ENCODE peak calls at places on chromosome 1, in four cellular contexts. I, U, O and X are unnamed samples.

GRCh38 chr1:93992954-93993353 is 83.7 kb upstream of the GCLM start:
- DNase-seq in U (no peak), I (no peak), O (no peak), X (no peak)

GRCh38 chr1:42981406-42981805 is 22.7 kb upstream of the SLC2A1 start:
- DNase-seq in O (no peak), I (no peak), U (no peak), X (no peak)

GRCh38 chr1:159779403-159779851 is 1.3 kb upstream of the DUSP23 start:
- DNase-seq in U (peak), O (peak), I (peak), X (peak)

GRCh38 chr1:51509773-51510172 is 9.3 kb downstream of the EPS15 start:
- DNase-seq in O (no peak), U (no peak), I (no peak), X (no peak)

GRCh38 chr1:23673086-23673813 is 18.4 kb upstream of the RPL11 start:
- DNase-seq in I (peak), O (no peak), U (peak), X (no peak)

GRCh38 chr1:225763815-225764548 is 13.6 kb upstream of the SRP9 start:
- DNase-seq in O (no peak), U (no peak), I (no peak), X (no peak)

GRCh38 chr1:22915280-22915679 is 57.4 kb downstream of the LACTBL1 start:
- DNase-seq in U (no peak), I (no peak), O (no peak), X (no peak)

GRCh38 chr1:22259581-22260282 is 116.8 kb upstream of the WNT4 start:
- DNase-seq in O (no peak), U (peak), I (no peak), X (no peak)

GRCh38 chr1:115098979-115099692 is 9.8 kb upstream of the TSPAN2 start:
- DNase-seq in U (peak), O (no peak), I (peak), X (no peak)

GRCh38 chr1:39405358-39405757 is 86.1 kb upstream of the BMP8A start:
- DNase-seq in I (no peak), O (no peak), U (no peak), X (no peak)

GRCh38 chr1:16006552-16007485 is 2.8 kb downstream of the SRARP start:
- DNase-seq in O (no peak), U (peak), I (peak), X (no peak)

GRCh38 chr1:47708658-47709301 is 270.9 kb downstream of the FOXD2 start:
- DNase-seq in I (no peak), O (no peak), U (no peak), X (no peak)

GRCh38 chr1:94980049-94980908 is 53.4 kb upstream of the CNN3 start:
- DNase-seq in I (peak), O (no peak), U (no peak), X (no peak)

GRCh38 chr1:225460737-225461532 is 33.1 kb upstream of the LBR start:
- DNase-seq in I (no peak), O (no peak), U (peak), X (no peak)

GRCh38 chr1:7387053-7387861 is 383.8 kb upstream of the VAMP3 start:
- DNase-seq in U (peak), O (no peak), I (no peak), X (no peak)

GRCh38 chr1:12556957-12557935 is 60.8 kb downstream of the DHRS3 start:
- DNase-seq in O (no peak), U (no peak), I (no peak), X (no peak)

GRCh38 chr1:147641695-147642592 is 28.4 kb downstream of the ACP6 start:
- DNase-seq in O (peak), I (peak), U (peak), X (peak)

GRCh38 chr1:214312530-214313051 is 31.6 kb downstream of the SMYD2 start:
- DNase-seq in I (no peak), U (no peak), O (no peak), X (no peak)

GRCh38 chr1:193437785-193438184 is 251.4 kb upstream of the B3GALT2 start:
- DNase-seq in U (no peak), O (no peak), I (no peak), X (no peak)

GRCh38 chr1:42340898-42341297 is 5.9 kb upstream of the FOXJ3 start:
- DNase-seq in U (no peak), O (no peak), I (no peak), X (no peak)

GRCh38 chr1:181113061-181113695 is 24.7 kb downstream of the IER5 start:
- DNase-seq in I (peak), O (peak), U (peak), X (no peak)

GRCh38 chr1:32703479-32704291 is 1.1 kb upstream of the SYNC start:
- DNase-seq in I (peak), U (peak), O (peak), X (peak)

GRCh38 chr1:86345053-86345452 is 51.1 kb downstream of the ODF2L start:
- DNase-seq in I (no peak), O (no peak), U (no peak), X (no peak)

GRCh38 chr1:71804140-71804539 is 478.2 kb downstream of the NEGR1 start:
- DNase-seq in I (no peak), O (no peak), U (no peak), X (no peak)

GRCh38 chr1:21320410-21321107 is 30.3 kb upstream of the ECE1 start:
- DNase-seq in O (no peak), U (no peak), I (no peak), X (no peak)

GRCh38 chr1:62725255-62725654 is 37.1 kb upstream of the DOCK7 start:
- DNase-seq in U (no peak), O (no peak), I (peak), X (no peak)

GRCh38 chr1:205183676-205184335 is 27.7 kb downstream of the DSTYK start:
- DNase-seq in U (no peak), I (peak), O (no peak), X (no peak)

GRCh38 chr1:203289281-203289981 is 15.9 kb upstream of the BTG2 start:
- DNase-seq in I (no peak), U (no peak), O (no peak), X (no peak)

GRCh38 chr1:8517579-8518489 is 199.9 kb downstream of the SLC45A1 start:
- DNase-seq in U (no peak), O (no peak), I (peak), X (no peak)

GRCh38 chr1:150925080-150925479 is 1.1 kb upstream of the SETDB1 start:
- DNase-seq in I (no peak), O (no peak), U (peak), X (no peak)

GRCh38 chr1:150927629-150928028 is 1.5 kb downstream of the SETDB1 start:
- DNase-seq in U (no peak), I (no peak), O (no peak), X (no peak)

GRCh38 chr1:150917387-150917786 is 8.8 kb upstream of the SETDB1 start:
- DNase-seq in O (no peak), U (no peak), I (no peak), X (no peak)

GRCh38 chr1:150926094-150926741 is at the start of gene SETDB1:
- DNase-seq in U (peak), I (peak), O (peak), X (peak)

GRCh38 chr1:150922519-150922975 is 3.6 kb upstream of the SETDB1 start:
- DNase-seq in I (peak), U (peak), O (peak), X (peak)
- TF ChIP-seq CTCF in I (peak), U (peak), O (peak), X (peak)

GRCh38 chr1:46469846-46470245 is 19.8 kb upstream of the DMBX1 start:
- DNase-seq in U (no peak), O (no peak), I (no peak), X (no peak)

GRCh38 chr1:46465981-46466476 is 23.6 kb upstream of the DMBX1 start:
- DNase-seq in I (no peak), U (no peak), O (no peak), X (no peak)

GRCh38 chr1:46467183-46467504 is 22.5 kb upstream of the DMBX1 start:
- DNase-seq in U (no peak), O (no peak), I (no peak), X (no peak)

GRCh38 chr1:46464013-46464548 is 25.6 kb upstream of the DMBX1 start:
- DNase-seq in O (no peak), I (no peak), U (no peak), X (no peak)

GRCh38 chr1:46466477-46467182 is 23.0 kb upstream of the DMBX1 start:
- DNase-seq in U (no peak), O (no peak), I (no peak), X (no peak)
- TF ChIP-seq CTCF in U (no peak), O (no peak), I (no peak), X (no peak)

GRCh38 chr1:197692965-197693364 is 82.3 kb downstream of the DENND1B start:
- DNase-seq in O (no peak), U (peak), I (peak), X (no peak)
- TF ChIP-seq CTCF in O (no peak), U (peak), I (peak), X (no peak)

GRCh38 chr1:201783572-201783971 is 45.4 kb upstream of the IPO9 start:
- DNase-seq in U (no peak), O (no peak), I (no peak), X (no peak)
- TF ChIP-seq CTCF in U (no peak), O (no peak), I (no peak), X (no peak)

DNA sequence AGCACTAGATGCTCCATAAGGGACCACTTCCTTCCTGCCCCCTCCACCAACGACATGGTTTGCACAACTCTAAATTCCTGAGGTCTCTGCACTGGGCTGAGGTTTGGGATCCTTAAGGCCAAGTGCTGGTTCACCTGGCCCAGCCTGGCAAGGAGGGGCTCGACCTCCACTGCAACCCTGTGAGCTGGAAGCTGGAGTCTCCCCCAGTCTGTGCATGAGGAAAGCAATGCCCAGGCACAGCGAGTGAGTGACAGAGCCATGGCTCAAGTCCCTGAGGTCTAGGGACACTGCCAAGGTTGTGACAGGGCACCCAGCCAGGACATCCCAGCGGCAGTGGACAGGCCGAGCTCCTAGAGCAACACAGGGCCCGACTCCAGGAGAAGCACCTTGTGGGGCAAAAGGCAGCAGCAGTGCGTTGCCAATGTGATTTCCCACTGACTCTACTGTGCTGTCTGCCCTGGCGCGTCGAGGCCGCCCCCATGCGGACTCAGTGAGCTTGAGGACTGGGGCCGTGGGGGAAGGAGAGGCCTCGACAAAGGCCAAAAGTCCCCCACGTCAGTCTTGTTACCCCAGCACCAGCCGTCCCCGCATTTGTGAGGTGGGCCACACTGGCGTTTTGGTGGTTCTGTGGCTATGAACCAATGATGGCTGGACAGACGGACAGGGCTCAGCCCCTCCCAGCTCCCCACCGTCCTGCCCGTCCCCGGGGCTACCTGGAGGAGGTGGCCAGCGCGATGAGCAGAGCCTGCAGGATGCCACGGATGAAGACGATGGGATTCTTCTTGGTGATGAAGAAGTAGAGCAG is 30.0 kb downstream of the PODN start:
- DNase-seq in U (peak), O (no peak), I (no peak), X (no peak)
- TF ChIP-seq CTCF in U (no peak), O (no peak), I (no peak), X (no peak)

GRCh38 chr1:176555911-176556687 is 93.1 kb downstream of the PAPPA2 start:
- DNase-seq in O (no peak), I (no peak), U (no peak), X (no peak)

GRCh38 chr1:176560681-176561080 is 97.7 kb downstream of the PAPPA2 start:
- DNase-seq in I (no peak), U (no peak), O (no peak), X (no peak)

GRCh38 chr1:176557543-176558258 is 94.7 kb downstream of the PAPPA2 start:
- DNase-seq in O (no peak), U (peak), I (no peak), X (no peak)

GRCh38 chr1:176559474-176560390 is 96.8 kb downstream of the PAPPA2 start:
- DNase-seq in O (peak), U (peak), I (peak), X (peak)
- TF ChIP-seq CTCF in O (peak), U (peak), I (peak), X (peak)

GRCh38 chr1:228108742-228109072 is 392 bp downstream of the MRPL55 start:
- DNase-seq in O (no peak), I (no peak), U (no peak), X (no peak)

GRCh38 chr1:228108055-228108690 is 926 bp downstream of the MRPL55 start:
- DNase-seq in I (no peak), O (no peak), U (no peak), X (no peak)

GRCh38 chr1:228109962-228110488 is 926 bp upstream of the MRPL55 start:
- DNase-seq in O (no peak), I (no peak), U (peak), X (no peak)

GRCh38 chr1:228110536-228110935 is 1.4 kb upstream of the MRPL55 start:
- DNase-seq in U (no peak), I (no peak), O (no peak), X (no peak)

DNA sequence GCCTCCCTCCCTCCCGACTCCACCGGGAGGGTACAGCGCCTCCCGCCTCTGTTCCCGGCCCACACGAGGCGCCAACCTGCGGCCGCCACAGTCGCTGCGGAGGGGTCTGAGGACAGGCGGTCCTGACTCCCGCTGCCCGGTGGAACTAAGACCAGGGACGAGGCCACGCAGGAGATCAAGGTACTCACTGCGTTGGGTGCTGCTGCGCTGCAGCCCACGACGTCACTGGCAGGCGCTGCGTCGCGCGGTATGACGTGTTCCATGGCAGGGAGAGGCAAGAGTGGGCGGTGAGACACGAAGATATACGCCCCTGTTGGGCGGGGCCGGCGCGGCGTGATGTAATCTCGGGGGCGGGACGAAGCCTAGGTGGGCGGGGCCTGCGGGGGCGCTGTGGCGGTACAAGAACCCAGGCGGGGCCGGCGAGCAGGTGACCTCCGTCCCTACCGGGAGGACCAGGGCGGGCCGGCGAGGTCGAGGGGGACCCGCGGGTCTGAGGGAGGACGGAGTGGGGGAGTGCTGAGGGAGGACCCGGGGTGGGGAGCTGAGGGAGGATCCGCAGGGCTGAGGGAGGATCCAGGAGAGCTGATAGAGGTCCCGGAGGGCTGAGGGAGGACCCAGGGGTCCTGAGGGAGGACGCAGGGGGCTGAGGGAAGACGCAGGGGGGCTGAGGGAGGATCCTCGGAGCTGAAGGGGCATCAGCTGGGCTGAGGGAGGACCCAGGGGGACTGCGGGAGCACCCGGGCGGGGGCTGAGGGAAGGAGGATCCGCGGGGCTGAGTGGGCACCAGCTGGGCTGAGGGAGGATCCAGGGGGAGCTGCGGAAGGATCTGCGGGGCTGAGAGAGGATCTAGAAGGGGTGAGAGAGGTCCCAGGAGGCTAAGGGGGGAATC is at the start of gene MRPL55:
- DNase-seq in I (peak), U (peak), O (peak), X (peak)
- TF ChIP-seq CTCF in I (peak), U (peak), O (no peak), X (no peak)

GRCh38 chr1:17711962-17712361 is 43.2 kb upstream of the ACTL8 start:
- DNase-seq in U (no peak), O (no peak), I (no peak), X (no peak)

GRCh38 chr1:17711577-17711910 is 43.6 kb upstream of the ACTL8 start:
- DNase-seq in U (no peak), O (no peak), I (no peak), X (no peak)

GRCh38 chr1:17717595-17717994 is 37.5 kb upstream of the ACTL8 start:
- DNase-seq in U (no peak), I (no peak), O (no peak), X (no peak)

GRCh38 chr1:17710889-17711576 is 44.1 kb upstream of the ACTL8 start:
- DNase-seq in O (no peak), U (no peak), I (no peak), X (no peak)

GRCh38 chr1:17713993-17714392 is 41.1 kb upstream of the ACTL8 start:
- DNase-seq in O (no peak), I (no peak), U (no peak), X (no peak)
- TF ChIP-seq CTCF in O (no peak), I (no peak), U (no peak), X (no peak)

GRCh38 chr1:25017436-25018109 is 87.5 kb upstream of the RUNX3 start:
- DNase-seq in O (no peak), I (peak), U (no peak), X (no peak)
- TF ChIP-seq CTCF in O (no peak), I (peak), U (no peak), X (no peak)